ENCODE peak calls at places on chromosome 3, in nine cellular contexts. W, A, L, H, X, K, U, T and J are unnamed samples. For H3K27me3, the result is how much of the 10 kb centered on the place peaks cover.

GRCh38 chr3:32238816-32239637 is 547 bp downstream of the CMTM8 start:
- DNase-seq in H (peak), U (no peak), W (no peak), K (peak), L (peak), T (peak), A (peak), X (no peak), J (peak)

GRCh38 chr3:171320721-171321120 is 139.5 kb downstream of the TNIK start:
- DNase-seq in T (no peak), K (no peak), A (no peak), L (peak), U (no peak), W (no peak), H (no peak), X (no peak), J (no peak)

GRCh38 chr3:46098319-46098761 is 71.1 kb upstream of the XCR1 start:
- DNase-seq in U (no peak), X (peak), L (peak), A (no peak), W (no peak), H (peak), K (peak), T (no peak), J (no peak)

GRCh38 chr3:179829391-179829790 is 176.6 kb downstream of the USP13 start:
- DNase-seq in A (no peak), K (no peak), X (no peak), W (no peak), U (peak), T (no peak), H (no peak), L (no peak), J (no peak)

GRCh38 chr3:3447671-3448070 is 268.2 kb upstream of the CRBN start:
- DNase-seq in K (no peak), W (no peak), T (no peak), A (no peak), X (no peak), U (no peak), L (no peak), H (no peak), J (no peak)

GRCh38 chr3:74561881-74562280 is 52.6 kb downstream of the CNTN3 start:
- DNase-seq in W (no peak), H (no peak), A (no peak), X (no peak), T (no peak), K (no peak), L (no peak), U (no peak), J (no peak)

GRCh38 chr3:128521715-128522114 is 28.7 kb upstream of the GATA2 start:
- DNase-seq in W (no peak), K (no peak), L (no peak), T (no peak), A (no peak), X (no peak), U (no peak), H (no peak), J (no peak)

GRCh38 chr3:134211797-134212196 is 38.9 kb downstream of the RYK start:
- DNase-seq in H (no peak), U (no peak), A (peak), L (peak), W (peak), T (no peak), X (no peak), K (peak), J (no peak)

GRCh38 chr3:65412591-65412990 is 626.1 kb downstream of the MAGI1 start:
- DNase-seq in H (peak), A (no peak), W (no peak), L (no peak), U (no peak), K (peak), T (peak), X (peak), J (no peak)

GRCh38 chr3:9068044-9068443 is 104.8 kb upstream of the RAD18 start:
- DNase-seq in W (no peak), L (no peak), A (no peak), H (no peak), U (no peak), X (no peak), T (no peak), K (no peak), J (no peak)

GRCh38 chr3:43296565-43296964 is 10.2 kb downstream of the SNRK start:
- DNase-seq in U (no peak), K (peak), L (no peak), A (no peak), T (peak), X (no peak), H (no peak), W (no peak), J (peak)

GRCh38 chr3:42302924-42303634 is 37.1 kb upstream of the CCK start:
- DNase-seq in W (no peak), A (no peak), K (no peak), L (no peak), T (no peak), U (no peak), H (no peak), X (no peak), J (no peak)

GRCh38 chr3:185986201-185986600 is 48.4 kb upstream of the TRA2B start:
- DNase-seq in A (no peak), U (no peak), L (no peak), W (no peak), T (no peak), K (no peak), H (no peak), X (no peak), J (no peak)

GRCh38 chr3:60755094-60755493 is 496.2 kb downstream of the FHIT start:
- DNase-seq in W (no peak), A (no peak), H (no peak), T (no peak), K (no peak), X (no peak), U (peak), L (no peak), J (no peak)

GRCh38 chr3:185778069-185778468 is 46.8 kb downstream of the IGF2BP2 start:
- DNase-seq in A (no peak), W (no peak), L (no peak), X (no peak), K (no peak), U (no peak), H (no peak), T (no peak), J (no peak)

GRCh38 chr3:23019596-23020300 is 183.4 kb upstream of the UBE2E2 start:
- DNase-seq in U (no peak), W (no peak), T (no peak), L (peak), X (no peak), A (no peak), K (no peak), H (no peak), J (no peak)

GRCh38 chr3:153160451-153161137 is 1.4 kb upstream of the RAP2B start:
- DNase-seq in L (peak), X (peak), H (peak), A (no peak), T (peak), K (peak), W (peak), U (peak), J (peak)

GRCh38 chr3:170128259-170128976 is 53.1 kb downstream of the PHC3 start:
- DNase-seq in W (no peak), H (no peak), A (no peak), X (no peak), L (no peak), U (no peak), T (no peak), K (peak), J (no peak)

GRCh38 chr3:51684971-51685751 is 14.1 kb downstream of the TEX264 start:
- DNase-seq in W (no peak), T (no peak), U (no peak), H (no peak), X (no peak), L (no peak), K (no peak), A (no peak), J (no peak)

GRCh38 chr3:101803152-101803782 is 24.3 kb downstream of the NXPE3 start:
- DNase-seq in L (peak), W (peak), X (no peak), U (peak), A (peak), K (peak), H (no peak), T (peak), J (peak)

GRCh38 chr3:54988302-54989022 is 60.6 kb upstream of the LRTM1 start:
- DNase-seq in H (peak), X (peak), K (no peak), W (no peak), T (peak), A (peak), U (no peak), L (peak), J (peak)

GRCh38 chr3:53764376-53764775 is 81.8 kb downstream of the CHDH start:
- DNase-seq in W (no peak), K (no peak), L (no peak), U (no peak), H (no peak), X (no peak), T (no peak), A (no peak), J (peak)
- H3K27me3 ChIP-seq in W (under half), K (under half), L (under half), U (under half), H (under half), X (under half), T (under half), A (under half), J (under half)

GRCh38 chr3:120417272-120417911 is 33.4 kb downstream of the FSTL1 start:
- DNase-seq in T (peak), K (peak), W (peak), A (peak), X (peak), H (peak), L (peak), U (peak), J (peak)

GRCh38 chr3:120418866-120419490 is 31.8 kb downstream of the FSTL1 start:
- DNase-seq in K (peak), A (no peak), T (peak), W (peak), U (peak), H (no peak), L (no peak), X (no peak), J (no peak)

GRCh38 chr3:120415756-120416155 is 35.0 kb downstream of the FSTL1 start:
- DNase-seq in U (no peak), H (no peak), A (no peak), X (no peak), W (no peak), T (no peak), K (no peak), L (no peak), J (no peak)

GRCh38 chr3:120418446-120418845 is 32.3 kb downstream of the FSTL1 start:
- DNase-seq in W (no peak), X (no peak), H (no peak), T (no peak), U (no peak), A (no peak), K (no peak), L (no peak), J (no peak)

DNA sequence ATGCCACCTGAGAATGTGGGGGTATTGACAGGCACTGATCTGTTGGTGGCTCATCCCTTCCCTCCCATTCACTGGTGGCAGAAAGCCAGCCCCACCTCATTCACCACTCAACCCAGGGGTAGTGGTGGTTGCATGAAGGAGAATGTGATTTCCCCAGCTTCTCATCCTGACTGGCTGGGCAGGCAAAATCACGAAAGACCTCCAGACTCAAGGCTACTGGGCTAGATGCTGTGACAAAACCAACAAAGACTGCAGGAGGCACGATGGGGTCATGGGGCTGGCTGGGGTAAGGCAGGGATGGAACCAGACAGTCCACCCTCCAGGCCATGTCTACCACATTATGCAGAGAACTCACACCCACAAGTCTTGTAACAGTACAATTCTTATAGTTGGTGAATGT is 33.9 kb downstream of the FSTL1 start:
- DNase-seq in L (no peak), U (no peak), H (peak), X (no peak), W (no peak), K (no peak), T (no peak), A (no peak), J (no peak)
- H3K4me3 ChIP-seq in L (no peak), U (no peak), H (peak), X (no peak), W (no peak), K (peak), T (no peak), A (no peak), J (peak)

GRCh38 chr3:13088020-13089006 is 15.1 kb upstream of the IQSEC1 start:
- DNase-seq in W (no peak), X (no peak), K (peak), T (no peak), A (no peak), H (no peak), U (no peak), L (no peak), J (no peak)
- H3K27me3 ChIP-seq in W (under half), X (under half), K (under half), T (under half), A (under half), H (under half), U (under half), L (under half), J (under half)

DNA sequence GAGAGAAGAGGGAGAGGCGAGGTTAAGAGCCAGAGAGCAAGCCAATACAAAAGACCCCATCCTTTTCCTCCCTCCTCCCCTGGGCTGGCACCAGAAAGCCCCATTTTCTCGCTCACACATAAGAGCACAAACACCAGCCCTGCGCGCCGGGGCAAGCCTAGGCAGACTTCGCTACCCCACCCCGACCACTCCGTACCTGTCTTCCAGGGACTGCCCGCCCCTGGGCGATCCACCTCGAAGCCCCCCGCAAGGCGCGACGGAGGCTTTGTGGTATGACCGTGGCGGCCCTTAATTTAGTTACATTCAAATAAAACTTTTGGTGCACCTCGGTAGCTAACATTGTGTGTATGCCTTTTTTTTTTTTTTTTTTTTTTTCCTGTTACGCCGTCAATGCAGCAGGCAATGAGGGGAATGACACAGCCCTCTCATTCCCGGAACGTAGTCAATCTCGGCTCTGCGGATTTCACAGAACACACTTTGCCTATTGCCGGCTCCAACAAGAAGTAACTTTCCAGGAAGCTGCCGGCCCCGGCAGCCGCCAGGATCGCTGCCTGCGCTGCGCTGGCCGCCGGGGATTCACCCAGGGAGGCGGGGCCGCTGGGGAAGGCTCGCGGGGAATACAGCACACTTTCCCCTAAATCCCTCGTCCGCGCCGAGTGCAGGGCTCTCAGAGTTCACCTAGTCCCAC is 7.7 kb downstream of the BCL6 start:
- DNase-seq in W (no peak), H (peak), A (peak), T (peak), X (peak), L (peak), K (no peak), U (no peak), J (peak)
- H3K4me3 ChIP-seq in W (peak), H (peak), A (peak), T (peak), X (peak), L (peak), K (peak), U (peak), J (peak)